ENCODE peak calls at places on chromosomes 6 and 20, in ten cellular contexts. G, P, T, E, S, I, Q, Y, N and V are unnamed samples.

GRCh38 chr6:38270367-38270766 is 369.4 kb downstream of the BTBD9 start:
- DNase-seq in N (no peak), T (no peak), I (no peak), Y (peak), G (no peak), S (no peak), Q (no peak), P (no peak), E (no peak), V (no peak)

GRCh38 chr6:158536891-158537798 is 22.7 kb upstream of the TMEM181 start:
- DNase-seq in T (no peak), Y (no peak), I (peak), G (peak), E (peak), S (peak), Q (peak), N (no peak), P (no peak), V (no peak)

GRCh38 chr20:62625516-62625915 is 16.8 kb upstream of the SLCO4A1 start:
- DNase-seq in Q (no peak), Y (no peak), S (no peak), I (no peak), T (no peak), G (no peak), P (no peak), E (no peak), N (no peak), V (no peak)

GRCh38 chr6:50818673-50819072 is at the start of gene TFAP2B:
- DNase-seq in Y (no peak), G (no peak), N (no peak), I (no peak), S (no peak), P (no peak), T (no peak), Q (no peak), E (peak), V (no peak)

GRCh38 chr6:77763124-77763523 is 110.3 kb downstream of the MEI4 start:
- DNase-seq in P (no peak), T (no peak), I (no peak), G (no peak), Q (no peak), Y (no peak), N (no peak), E (no peak), S (no peak), V (no peak)

GRCh38 chr20:20498081-20498861 is 130.4 kb downstream of the INSM1 start:
- DNase-seq in Y (no peak), S (no peak), N (no peak), E (peak), Q (no peak), P (no peak), G (peak), T (no peak), I (no peak), V (no peak)

GRCh38 chr6:2718334-2719052 is 32.2 kb downstream of the MYLK4 start:
- DNase-seq in P (no peak), I (no peak), T (no peak), E (peak), S (no peak), N (peak), Y (no peak), Q (no peak), G (peak), V (no peak)

GRCh38 chr6:147716434-147716833 is 207.9 kb downstream of the SAMD5 start:
- DNase-seq in S (no peak), G (no peak), T (no peak), Q (no peak), I (no peak), E (no peak), Y (peak), N (no peak), P (no peak), V (no peak)

GRCh38 chr6:62057300-62057699 is 228.7 kb downstream of the KHDRBS2 start:
- DNase-seq in Q (no peak), I (no peak), E (no peak), S (no peak), G (no peak), T (no peak), P (no peak), N (no peak), Y (no peak), V (no peak)

GRCh38 chr20:10369723-10370090 is 64.3 kb downstream of the MKKS start:
- DNase-seq in Y (peak), N (no peak), T (no peak), G (peak), E (peak), I (no peak), P (peak), Q (no peak), S (peak), V (no peak)

GRCh38 chr6:52672422-52673025 is 1.6 kb downstream of the TMEM14A start:
- DNase-seq in G (peak), E (peak), T (no peak), S (peak), P (peak), N (no peak), Q (no peak), Y (peak), I (no peak), V (no peak)

GRCh38 chr6:20424679-20425078 is 23.0 kb downstream of the E2F3 start:
- DNase-seq in G (no peak), Y (no peak), P (no peak), Q (no peak), N (no peak), S (no peak), I (no peak), E (peak), T (no peak), V (no peak)

GRCh38 chr6:53960311-53960710 is 150.9 kb upstream of the MLIP start:
- DNase-seq in E (peak), T (no peak), Q (no peak), N (no peak), P (no peak), I (no peak), S (no peak), Y (peak), G (peak), V (no peak)

GRCh38 chr6:3987576-3987975 is 91.4 kb downstream of the FAM217A start:
- DNase-seq in Y (no peak), I (no peak), G (no peak), T (no peak), N (no peak), E (no peak), P (no peak), S (no peak), Q (no peak), V (no peak)